ENCODE peak calls at places on chromosomes 11 and 22, in nine cellular contexts. One of them, this sample, is unnamed. For H3K4me1, the result is how much of the 10 kb centered on the place peaks cover.

GRCh38 chr22:40797427-40797826 is 21.7 kb downstream of the SLC25A17 start:
- DNase-seq in A549: no peak
- DNase-seq in BE2C: no peak
- DNase-seq in cardiac muscle cell: no peak
- DNase-seq in CD8-positive, alpha-beta memory T cell: no peak
- DNase-seq in heart left ventricle: no peak
- DNase-seq in endodermal cell: no peak
- DNase-seq in mesendoderm: no peak
- DNase-seq in aorta: no peak
- DNase-seq in this sample: no peak

GRCh38 chr11:12201016-12201985 is 90.9 kb downstream of the MICAL2 start:
- DNase-seq in A549: peak
- DNase-seq in BE2C: peak
- DNase-seq in cardiac muscle cell: peak
- DNase-seq in CD8-positive, alpha-beta memory T cell: no peak
- DNase-seq in heart left ventricle: peak
- DNase-seq in endodermal cell: no peak
- DNase-seq in mesendoderm: peak
- DNase-seq in aorta: peak
- DNase-seq in this sample: no peak

GRCh38 chr11:69518081-69518950 is 36.9 kb downstream of the LINC01488 start:
- DNase-seq in A549: no peak
- DNase-seq in BE2C: no peak
- DNase-seq in cardiac muscle cell: peak
- DNase-seq in CD8-positive, alpha-beta memory T cell: no peak
- DNase-seq in heart left ventricle: no peak
- DNase-seq in endodermal cell: no peak
- DNase-seq in mesendoderm: no peak
- DNase-seq in aorta: no peak
- DNase-seq in this sample: no peak

GRCh38 chr11:85784907-85785306 is 26.0 kb downstream of the SYTL2 start:
- DNase-seq in A549: no peak
- DNase-seq in BE2C: no peak
- DNase-seq in cardiac muscle cell: no peak
- DNase-seq in CD8-positive, alpha-beta memory T cell: no peak
- DNase-seq in heart left ventricle: no peak
- DNase-seq in endodermal cell: no peak
- DNase-seq in mesendoderm: peak
- DNase-seq in aorta: no peak
- DNase-seq in this sample: no peak

GRCh38 chr11:16984229-16984628 is 30.0 kb downstream of the PLEKHA7 start:
- DNase-seq in A549: no peak
- DNase-seq in BE2C: no peak
- DNase-seq in cardiac muscle cell: no peak
- DNase-seq in CD8-positive, alpha-beta memory T cell: no peak
- DNase-seq in heart left ventricle: no peak
- DNase-seq in endodermal cell: no peak
- DNase-seq in mesendoderm: no peak
- DNase-seq in aorta: no peak
- DNase-seq in this sample: no peak

GRCh38 chr11:125082611-125083311 is 19.7 kb downstream of the SLC37A2 start:
- DNase-seq in A549: no peak
- DNase-seq in BE2C: no peak
- DNase-seq in cardiac muscle cell: peak
- DNase-seq in CD8-positive, alpha-beta memory T cell: no peak
- DNase-seq in heart left ventricle: no peak
- DNase-seq in endodermal cell: peak
- DNase-seq in mesendoderm: no peak
- DNase-seq in aorta: no peak
- DNase-seq in this sample: no peak

GRCh38 chr22:17199131-17199731 is 20.0 kb downstream of the ADA2 start:
- DNase-seq in A549: no peak
- DNase-seq in BE2C: peak
- DNase-seq in cardiac muscle cell: peak
- DNase-seq in CD8-positive, alpha-beta memory T cell: no peak
- DNase-seq in heart left ventricle: peak
- DNase-seq in endodermal cell: peak
- DNase-seq in mesendoderm: peak
- DNase-seq in aorta: no peak
- DNase-seq in this sample: no peak

GRCh38 chr11:66568124-66568916 is at the start of gene CTSF:
- DNase-seq in A549: peak
- DNase-seq in BE2C: peak
- DNase-seq in cardiac muscle cell: peak
- DNase-seq in CD8-positive, alpha-beta memory T cell: peak
- DNase-seq in heart left ventricle: peak
- DNase-seq in endodermal cell: peak
- DNase-seq in mesendoderm: no peak
- DNase-seq in aorta: peak
- DNase-seq in this sample: peak

GRCh38 chr22:16949561-16949960 is 58.5 kb downstream of the GAB4 start:
- DNase-seq in A549: no peak
- DNase-seq in BE2C: no peak
- DNase-seq in cardiac muscle cell: no peak
- DNase-seq in CD8-positive, alpha-beta memory T cell: no peak
- DNase-seq in heart left ventricle: no peak
- DNase-seq in endodermal cell: no peak
- DNase-seq in mesendoderm: no peak
- DNase-seq in aorta: no peak
- DNase-seq in this sample: no peak

GRCh38 chr11:98358551-98358950 is 662.2 kb upstream of the CNTN5 start:
- DNase-seq in A549: no peak
- DNase-seq in BE2C: no peak
- DNase-seq in cardiac muscle cell: no peak
- DNase-seq in CD8-positive, alpha-beta memory T cell: no peak
- DNase-seq in heart left ventricle: no peak
- DNase-seq in endodermal cell: no peak
- DNase-seq in mesendoderm: no peak
- DNase-seq in aorta: no peak
- DNase-seq in this sample: no peak

GRCh38 chr11:112004389-112004788 is 20.8 kb upstream of the DLAT start:
- DNase-seq in A549: no peak
- DNase-seq in BE2C: peak
- DNase-seq in cardiac muscle cell: no peak
- DNase-seq in CD8-positive, alpha-beta memory T cell: no peak
- DNase-seq in heart left ventricle: no peak
- DNase-seq in endodermal cell: peak
- DNase-seq in mesendoderm: peak
- DNase-seq in aorta: no peak
- DNase-seq in this sample: no peak

GRCh38 chr11:85685820-85686459 is at the start of gene CCDC89:
- DNase-seq in A549: peak
- DNase-seq in BE2C: peak
- DNase-seq in cardiac muscle cell: peak
- DNase-seq in CD8-positive, alpha-beta memory T cell: no peak
- DNase-seq in heart left ventricle: peak
- DNase-seq in endodermal cell: no peak
- DNase-seq in mesendoderm: peak
- DNase-seq in aorta: peak
- DNase-seq in this sample: no peak

GRCh38 chr11:129313588-129314288 is 61.9 kb upstream of the BARX2 start:
- DNase-seq in A549: no peak
- DNase-seq in BE2C: no peak
- DNase-seq in cardiac muscle cell: peak
- DNase-seq in CD8-positive, alpha-beta memory T cell: no peak
- DNase-seq in heart left ventricle: no peak
- DNase-seq in endodermal cell: no peak
- DNase-seq in mesendoderm: no peak
- DNase-seq in aorta: no peak
- DNase-seq in this sample: no peak

GRCh38 chr11:125153837-125154236 is 10.7 kb upstream of the PKNOX2 start:
- DNase-seq in A549: no peak
- DNase-seq in BE2C: no peak
- DNase-seq in cardiac muscle cell: no peak
- DNase-seq in CD8-positive, alpha-beta memory T cell: no peak
- DNase-seq in heart left ventricle: no peak
- DNase-seq in endodermal cell: peak
- DNase-seq in mesendoderm: no peak
- DNase-seq in aorta: no peak
- DNase-seq in this sample: no peak

GRCh38 chr11:124586247-124586860 is 16.6 kb downstream of the OR8A1 start:
- DNase-seq in A549: peak
- DNase-seq in BE2C: peak
- DNase-seq in cardiac muscle cell: peak
- DNase-seq in CD8-positive, alpha-beta memory T cell: no peak
- DNase-seq in heart left ventricle: peak
- DNase-seq in endodermal cell: peak
- DNase-seq in mesendoderm: peak
- DNase-seq in aorta: peak
- DNase-seq in this sample: peak

GRCh38 chr22:39233736-39234120 is 11.1 kb downstream of the PDGFB start:
- DNase-seq in A549: no peak
- DNase-seq in BE2C: no peak
- DNase-seq in cardiac muscle cell: no peak
- DNase-seq in CD8-positive, alpha-beta memory T cell: no peak
- DNase-seq in heart left ventricle: peak
- DNase-seq in endodermal cell: no peak
- DNase-seq in mesendoderm: no peak
- DNase-seq in aorta: no peak
- DNase-seq in this sample: no peak
- H3K4me1 ChIP-seq in A549: under half
- H3K4me1 ChIP-seq in BE2C: under half
- H3K4me1 ChIP-seq in cardiac muscle cell: half or more
- H3K4me1 ChIP-seq in CD8-positive, alpha-beta memory T cell: under half
- H3K4me1 ChIP-seq in heart left ventricle: under half
- H3K4me1 ChIP-seq in endodermal cell: under half
- H3K4me1 ChIP-seq in mesendoderm: under half
- H3K4me1 ChIP-seq in aorta: under half
- H3K4me1 ChIP-seq in this sample: under half

GRCh38 chr11:19370100-19370861 is 129.5 kb upstream of the E2F8 start:
- DNase-seq in A549: no peak
- DNase-seq in BE2C: no peak
- DNase-seq in cardiac muscle cell: peak
- DNase-seq in CD8-positive, alpha-beta memory T cell: no peak
- DNase-seq in heart left ventricle: peak
- DNase-seq in endodermal cell: no peak
- DNase-seq in mesendoderm: peak
- DNase-seq in aorta: peak
- DNase-seq in this sample: no peak
- H3K4me1 ChIP-seq in A549: under half
- H3K4me1 ChIP-seq in BE2C: under half
- H3K4me1 ChIP-seq in cardiac muscle cell: under half
- H3K4me1 ChIP-seq in CD8-positive, alpha-beta memory T cell: under half
- H3K4me1 ChIP-seq in heart left ventricle: under half
- H3K4me1 ChIP-seq in endodermal cell: under half
- H3K4me1 ChIP-seq in mesendoderm: under half
- H3K4me1 ChIP-seq in aorta: under half
- H3K4me1 ChIP-seq in this sample: under half

GRCh38 chr22:46750861-46751260 is 11.6 kb upstream of the TBC1D22A start:
- DNase-seq in A549: no peak
- DNase-seq in BE2C: no peak
- DNase-seq in cardiac muscle cell: no peak
- DNase-seq in CD8-positive, alpha-beta memory T cell: no peak
- DNase-seq in heart left ventricle: no peak
- DNase-seq in endodermal cell: no peak
- DNase-seq in mesendoderm: no peak
- DNase-seq in aorta: peak
- DNase-seq in this sample: no peak
- H3K4me1 ChIP-seq in A549: under half
- H3K4me1 ChIP-seq in BE2C: under half
- H3K4me1 ChIP-seq in cardiac muscle cell: under half
- H3K4me1 ChIP-seq in CD8-positive, alpha-beta memory T cell: under half
- H3K4me1 ChIP-seq in heart left ventricle: under half
- H3K4me1 ChIP-seq in endodermal cell: under half
- H3K4me1 ChIP-seq in mesendoderm: under half
- H3K4me1 ChIP-seq in aorta: under half
- H3K4me1 ChIP-seq in this sample: under half

DNA sequence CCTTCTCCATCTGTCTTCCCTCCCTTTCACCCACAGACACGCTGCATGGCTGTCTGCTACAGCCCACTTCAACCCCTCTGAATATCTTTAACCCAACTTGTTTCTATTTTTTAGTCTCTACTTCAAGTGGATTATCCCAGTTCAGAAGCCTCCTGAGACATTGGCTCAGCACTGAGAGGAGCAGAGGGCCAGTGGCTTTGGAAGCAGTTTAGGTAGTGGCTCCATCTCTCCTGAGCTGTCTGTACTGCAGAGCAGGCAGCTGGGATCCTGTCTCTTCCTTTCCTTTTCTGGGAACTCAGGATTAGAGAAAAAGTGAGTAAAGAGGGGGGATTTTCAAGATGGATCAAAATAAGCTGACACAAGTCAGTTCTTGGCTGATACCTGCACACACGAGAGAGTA is 512.0 kb downstream of the OPCML start:
- DNase-seq in A549: no peak
- DNase-seq in BE2C: no peak
- DNase-seq in cardiac muscle cell: no peak
- DNase-seq in CD8-positive, alpha-beta memory T cell: no peak
- DNase-seq in heart left ventricle: no peak
- DNase-seq in endodermal cell: no peak
- DNase-seq in mesendoderm: no peak
- DNase-seq in aorta: no peak
- DNase-seq in this sample: no peak
- H3K4me1 ChIP-seq in A549: under half
- H3K4me1 ChIP-seq in BE2C: under half
- H3K4me1 ChIP-seq in cardiac muscle cell: under half
- H3K4me1 ChIP-seq in CD8-positive, alpha-beta memory T cell: under half
- H3K4me1 ChIP-seq in heart left ventricle: under half
- H3K4me1 ChIP-seq in endodermal cell: under half
- H3K4me1 ChIP-seq in mesendoderm: under half
- H3K4me1 ChIP-seq in aorta: under half
- H3K4me1 ChIP-seq in this sample: under half

DNA sequence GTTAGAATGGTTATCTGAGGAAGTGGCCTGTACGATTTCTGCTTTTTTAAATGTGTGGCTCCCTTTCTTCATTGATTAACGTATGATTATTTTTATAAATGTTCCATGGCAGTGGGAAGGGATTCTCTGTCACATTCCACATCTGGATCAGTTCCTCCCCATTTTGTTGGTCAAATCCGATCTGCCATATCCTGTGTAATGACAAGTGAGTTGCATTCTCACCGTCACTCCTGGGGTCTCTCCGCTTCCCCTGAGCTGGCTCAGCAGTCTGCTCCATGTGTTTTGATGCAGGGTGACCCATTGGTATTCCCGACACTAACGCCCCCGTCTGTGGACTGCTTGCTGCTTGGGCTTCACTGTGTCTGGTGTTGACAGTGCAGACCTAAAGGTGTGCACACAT is 20.4 kb downstream of the NEAT1 start:
- DNase-seq in A549: peak
- DNase-seq in BE2C: no peak
- DNase-seq in cardiac muscle cell: peak
- DNase-seq in CD8-positive, alpha-beta memory T cell: no peak
- DNase-seq in heart left ventricle: no peak
- DNase-seq in endodermal cell: peak
- DNase-seq in mesendoderm: no peak
- DNase-seq in aorta: no peak
- DNase-seq in this sample: peak
- H3K4me1 ChIP-seq in A549: half or more
- H3K4me1 ChIP-seq in BE2C: under half
- H3K4me1 ChIP-seq in cardiac muscle cell: under half
- H3K4me1 ChIP-seq in CD8-positive, alpha-beta memory T cell: under half
- H3K4me1 ChIP-seq in heart left ventricle: under half
- H3K4me1 ChIP-seq in endodermal cell: under half
- H3K4me1 ChIP-seq in mesendoderm: under half
- H3K4me1 ChIP-seq in aorta: under half
- H3K4me1 ChIP-seq in this sample: under half

DNA sequence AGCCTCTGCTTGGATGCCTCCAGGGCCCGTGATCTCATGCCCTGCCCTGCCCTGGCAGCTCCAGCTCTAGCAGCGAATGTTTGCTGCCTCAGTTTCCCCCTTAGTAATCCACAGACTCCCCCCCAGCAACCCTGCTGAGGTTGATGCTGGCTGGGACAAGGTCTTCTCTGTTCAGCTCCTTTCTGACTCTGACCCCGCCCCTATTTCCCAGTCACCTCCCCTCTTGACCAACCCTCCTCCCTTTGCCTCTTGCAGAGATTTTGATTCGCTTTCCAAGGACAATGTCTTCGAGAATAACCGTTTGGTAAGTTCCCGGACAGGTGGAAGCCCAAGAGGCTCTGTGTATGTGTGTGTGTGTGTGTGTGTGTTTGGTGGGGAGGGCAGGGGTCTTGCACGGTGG is 5.6 kb downstream of the MICALL1 start:
- DNase-seq in A549: no peak
- DNase-seq in BE2C: no peak
- DNase-seq in cardiac muscle cell: no peak
- DNase-seq in CD8-positive, alpha-beta memory T cell: no peak
- DNase-seq in heart left ventricle: no peak
- DNase-seq in endodermal cell: peak
- DNase-seq in mesendoderm: no peak
- DNase-seq in aorta: no peak
- DNase-seq in this sample: no peak
- H3K4me1 ChIP-seq in A549: under half
- H3K4me1 ChIP-seq in BE2C: under half
- H3K4me1 ChIP-seq in cardiac muscle cell: under half
- H3K4me1 ChIP-seq in CD8-positive, alpha-beta memory T cell: under half
- H3K4me1 ChIP-seq in heart left ventricle: under half
- H3K4me1 ChIP-seq in endodermal cell: under half
- H3K4me1 ChIP-seq in mesendoderm: under half
- H3K4me1 ChIP-seq in aorta: under half
- H3K4me1 ChIP-seq in this sample: under half